ENCODE peak calls at places on chromosomes 3 and 15, in five cellular contexts. W is NCI-H1092 treated with DMSO at 0.1 percent for 48 hours, R is T47D, U is fibroblast of mammary gland, N is NCI-H345. S is an unnamed sample.

GRCh38 chr3:40920041-40920440 is 279.3 kb upstream of the CTNNB1 start:
- DNase-seq in W (no peak), N (no peak), R (no peak), U (peak; percentile 58), S (no peak)

GRCh38 chr15:50100484-50100883 is 18.5 kb downstream of the ATP8B4 start:
- DNase-seq in R (no peak), N (no peak), U (no peak), W (no peak), S (no peak)

GRCh38 chr15:51380999-51381806 is 39.7 kb downstream of the GLDN start:
- DNase-seq in R (peak; percentile 49), W (peak; percentile 49), N (peak; percentile 34), U (peak; percentile 84), S (no peak)

GRCh38 chr15:33201376-33202189 is 7.1 kb upstream of the FMN1 start:
- DNase-seq in W (no peak), R (peak; percentile 38), N (peak; percentile 85), U (peak; percentile 30), S (no peak)

GRCh38 chr3:188905991-188906635 is 265.7 kb upstream of the TPRG1 start:
- DNase-seq in U (no peak), W (no peak), R (no peak), N (no peak), S (no peak)

GRCh38 chr15:64455951-64456350 is 4.4 kb upstream of the ZNF609 start:
- DNase-seq in U (no peak), R (no peak), N (no peak), W (no peak), S (no peak)

GRCh38 chr3:100754563-100755334 is 45.5 kb downstream of the TFG start:
- DNase-seq in N (no peak), R (no peak), U (peak; percentile 29), W (no peak), S (no peak)

GRCh38 chr3:123713211-123713610 is 128.4 kb upstream of the HACD2 start:
- DNase-seq in R (no peak), W (no peak), N (no peak), U (no peak), S (no peak)

GRCh38 chr15:48710952-48711495 is 65.5 kb upstream of the FBN1 start:
- DNase-seq in W (no peak), R (no peak), U (no peak), N (no peak), S (no peak)

GRCh38 chr15:31346367-31347066 is 19.9 kb downstream of the KLF13 start:
- DNase-seq in N (no peak), U (no peak), W (no peak), R (no peak), S (no peak)

GRCh38 chr15:78419331-78419730 is 18.7 kb upstream of the IREB2 start:
- DNase-seq in W (no peak), N (no peak), R (no peak), U (no peak), S (no peak)

GRCh38 chr3:69445498-69445897 is 59.6 kb upstream of the FRMD4B start:
- DNase-seq in N (no peak), R (no peak), W (no peak), U (no peak), S (no peak)

GRCh38 chr3:148816971-148817519 is 10.6 kb upstream of the CPB1 start:
- DNase-seq in R (no peak), W (no peak), N (peak; percentile 12), U (no peak), S (no peak)

GRCh38 chr3:106945435-106945834 is 431.8 kb upstream of the CCDC54 start:
- DNase-seq in U (peak; percentile 86), N (no peak), W (peak; percentile 6), R (no peak), S (no peak)

GRCh38 chr3:69930564-69930963 is 69.0 kb upstream of the SAMMSON start:
- DNase-seq in N (no peak), R (no peak), U (peak; percentile 6), W (no peak), S (no peak)

GRCh38 chr3:57627976-57628375 is 30.8 kb upstream of the ARF4 start:
- DNase-seq in W (no peak), N (no peak), R (no peak), U (no peak), S (no peak)

GRCh38 chr15:57384024-57384423 is 7.7 kb downstream of the CGNL1 start:
- DNase-seq in U (no peak), N (no peak), R (no peak), W (no peak), S (peak; percentile 46)

GRCh38 chr3:88433572-88433971 is 283.8 kb downstream of the C3orf38 start:
- DNase-seq in U (no peak), R (no peak), W (peak; percentile 22), N (no peak), S (no peak)

GRCh38 chr3:106740116-106740515 is 637.1 kb upstream of the CCDC54 start:
- DNase-seq in N (no peak), U (peak; percentile 73), W (no peak), R (no peak), S (no peak)

GRCh38 chr3:41612853-41613252 is 349.1 kb downstream of the ULK4 start:
- DNase-seq in U (no peak), W (no peak), N (no peak), R (no peak), S (no peak)

GRCh38 chr3:43892535-43892934 is 201.8 kb downstream of the ABHD5 start:
- DNase-seq in W (peak; percentile 64), U (no peak), N (peak; percentile 61), R (no peak), S (no peak)

GRCh38 chr15:94542391-94542790 is 311.0 kb downstream of the MCTP2 start:
- DNase-seq in W (no peak), U (no peak), N (no peak), R (no peak), S (no peak)

GRCh38 chr3:76487446-76487845 is 552.5 kb upstream of the ROBO2 start:
- DNase-seq in R (no peak), W (no peak), N (no peak), U (no peak), S (no peak)

GRCh38 chr15:64443747-64444621 is 16.4 kb upstream of the ZNF609 start:
- DNase-seq in R (no peak), W (no peak), U (peak; percentile 79), N (no peak), S (no peak)

GRCh38 chr3:112688085-112688769 is 47.3 kb upstream of the CCDC80 start:
- DNase-seq in U (no peak), R (no peak), W (no peak), N (no peak), S (no peak)

GRCh38 chr3:38644662-38645053 is 4.8 kb downstream of the SCN5A start:
- DNase-seq in N (no peak), R (no peak), U (no peak), W (no peak), S (peak; percentile 52)

GRCh38 chr3:107959767-107960166 is 131.1 kb downstream of the CD47 start:
- DNase-seq in N (no peak), U (peak; percentile 42), R (no peak), W (no peak), S (no peak)

GRCh38 chr3:100047455-100048141 is 66.7 kb downstream of the FILIP1L start:
- DNase-seq in W (no peak), U (peak; percentile 94), N (no peak), R (no peak), S (no peak)

GRCh38 chr3:125281411-125281810 is 68.9 kb upstream of the SLC12A8 start:
- DNase-seq in U (no peak), R (no peak), N (no peak), W (no peak), S (no peak)

GRCh38 chr3:185153170-185153733 is 392 bp upstream of the C3orf70 start:
- DNase-seq in R (no peak), W (peak; percentile 33), N (peak; percentile 48), U (no peak), S (peak; percentile 16)

GRCh38 chr3:70065666-70066253 is 66.2 kb downstream of the SAMMSON start:
- DNase-seq in N (no peak), U (no peak), R (no peak), W (no peak), S (no peak)

GRCh38 chr15:73921257-73921890 is 4.9 kb upstream of the LOXL1 start:
- DNase-seq in R (no peak), U (no peak), N (no peak), W (no peak), S (no peak)

GRCh38 chr15:87866961-87867360 is 389.6 kb downstream of the NTRK3 start:
- DNase-seq in N (no peak), U (no peak), R (no peak), W (no peak), S (no peak)

GRCh38 chr3:4525555-4526238 is 32.5 kb downstream of the ITPR1 start:
- DNase-seq in W (no peak), R (no peak), N (no peak), U (no peak), S (no peak)